ENCODE peak calls at places on chromosomes 4 and X, in ten cellular contexts. One of them, this sample, is unnamed.

GRCh38 chrX:115625577-115626301 is 64.8 kb downstream of the PLS3 start:
- DNase-seq in adrenal gland: no peak
- DNase-seq in endothelial cell of umbilical vein: peak; percentile 28
- DNase-seq in heart right ventricle: no peak
- DNase-seq in fibroblast of pulmonary artery: peak; percentile 55
- DNase-seq in left ventricle myocardium inferior: no peak
- DNase-seq in choroid plexus epithelial cell: peak; percentile 69
- DNase-seq in cardiac muscle cell: peak; percentile 62
- DNase-seq in thyroid gland: no peak
- DNase-seq in foreskin fibroblast: no peak
- DNase-seq in this sample: no peak

GRCh38 chrX:275476-275966 is 5.7 kb upstream of the PLCXD1 start:
- DNase-seq in adrenal gland: no peak
- DNase-seq in endothelial cell of umbilical vein: no peak
- DNase-seq in heart right ventricle: no peak
- DNase-seq in fibroblast of pulmonary artery: no peak
- DNase-seq in left ventricle myocardium inferior: no peak
- DNase-seq in choroid plexus epithelial cell: no peak
- DNase-seq in cardiac muscle cell: no peak
- DNase-seq in thyroid gland: no peak
- DNase-seq in foreskin fibroblast: no peak
- DNase-seq in this sample: peak; percentile 73

GRCh38 chrX:70176938-70177533 is at the start of gene DGAT2L6:
- DNase-seq in adrenal gland: no peak
- DNase-seq in endothelial cell of umbilical vein: no peak
- DNase-seq in heart right ventricle: no peak
- DNase-seq in fibroblast of pulmonary artery: no peak
- DNase-seq in left ventricle myocardium inferior: no peak
- DNase-seq in choroid plexus epithelial cell: peak; percentile 9
- DNase-seq in cardiac muscle cell: no peak
- DNase-seq in thyroid gland: no peak
- DNase-seq in foreskin fibroblast: no peak
- DNase-seq in this sample: no peak

GRCh38 chrX:113675278-113675677 is 834.6 kb upstream of the AMOT start:
- DNase-seq in adrenal gland: no peak
- DNase-seq in endothelial cell of umbilical vein: no peak
- DNase-seq in heart right ventricle: no peak
- DNase-seq in fibroblast of pulmonary artery: no peak
- DNase-seq in left ventricle myocardium inferior: no peak
- DNase-seq in choroid plexus epithelial cell: no peak
- DNase-seq in cardiac muscle cell: peak; percentile 1
- DNase-seq in thyroid gland: no peak
- DNase-seq in foreskin fibroblast: no peak
- DNase-seq in this sample: no peak

GRCh38 chr4:150217192-150217591 is 138.9 kb downstream of the DCLK2 start:
- DNase-seq in adrenal gland: no peak
- DNase-seq in endothelial cell of umbilical vein: peak; percentile 45
- DNase-seq in heart right ventricle: no peak
- DNase-seq in fibroblast of pulmonary artery: peak; percentile 83
- DNase-seq in left ventricle myocardium inferior: no peak
- DNase-seq in choroid plexus epithelial cell: peak; percentile 91
- DNase-seq in cardiac muscle cell: peak; percentile 73
- DNase-seq in thyroid gland: peak; percentile 15
- DNase-seq in foreskin fibroblast: peak; percentile 76
- DNase-seq in this sample: no peak

GRCh38 chrX:2351999-2352995 is 148.5 kb downstream of the DHRSX start:
- DNase-seq in adrenal gland: no peak
- DNase-seq in endothelial cell of umbilical vein: peak; percentile 23
- DNase-seq in heart right ventricle: no peak
- DNase-seq in fibroblast of pulmonary artery: peak; percentile 69
- DNase-seq in left ventricle myocardium inferior: no peak
- DNase-seq in choroid plexus epithelial cell: peak; percentile 87
- DNase-seq in cardiac muscle cell: peak; percentile 73
- DNase-seq in thyroid gland: no peak
- DNase-seq in foreskin fibroblast: peak; percentile 97
- DNase-seq in this sample: no peak

GRCh38 chr4:67770422-67770821 is 16.2 kb upstream of the GNRHR start:
- DNase-seq in adrenal gland: no peak
- DNase-seq in endothelial cell of umbilical vein: no peak
- DNase-seq in heart right ventricle: no peak
- DNase-seq in fibroblast of pulmonary artery: no peak
- DNase-seq in left ventricle myocardium inferior: no peak
- DNase-seq in choroid plexus epithelial cell: no peak
- DNase-seq in cardiac muscle cell: no peak
- DNase-seq in thyroid gland: no peak
- DNase-seq in foreskin fibroblast: no peak
- DNase-seq in this sample: no peak

GRCh38 chr4:141465151-141465550 is 171.2 kb upstream of the IL15 start:
- DNase-seq in adrenal gland: no peak
- DNase-seq in endothelial cell of umbilical vein: no peak
- DNase-seq in heart right ventricle: no peak
- DNase-seq in fibroblast of pulmonary artery: no peak
- DNase-seq in left ventricle myocardium inferior: no peak
- DNase-seq in choroid plexus epithelial cell: no peak
- DNase-seq in cardiac muscle cell: no peak
- DNase-seq in thyroid gland: no peak
- DNase-seq in foreskin fibroblast: no peak
- DNase-seq in this sample: no peak

GRCh38 chr4:1337376-1337831 is 9.6 kb upstream of the UVSSA start:
- DNase-seq in adrenal gland: no peak
- DNase-seq in endothelial cell of umbilical vein: no peak
- DNase-seq in heart right ventricle: no peak
- DNase-seq in fibroblast of pulmonary artery: no peak
- DNase-seq in left ventricle myocardium inferior: no peak
- DNase-seq in choroid plexus epithelial cell: no peak
- DNase-seq in cardiac muscle cell: no peak
- DNase-seq in thyroid gland: no peak
- DNase-seq in foreskin fibroblast: no peak
- DNase-seq in this sample: no peak

GRCh38 chrX:3142259-3143042 is 101.2 kb downstream of the ARSF start:
- DNase-seq in adrenal gland: no peak
- DNase-seq in endothelial cell of umbilical vein: no peak
- DNase-seq in heart right ventricle: no peak
- DNase-seq in fibroblast of pulmonary artery: no peak
- DNase-seq in left ventricle myocardium inferior: no peak
- DNase-seq in choroid plexus epithelial cell: no peak
- DNase-seq in cardiac muscle cell: no peak
- DNase-seq in thyroid gland: no peak
- DNase-seq in foreskin fibroblast: no peak
- DNase-seq in this sample: no peak

GRCh38 chrX:142295190-142295589 is 90.1 kb upstream of the MAGEC2 start:
- DNase-seq in adrenal gland: no peak
- DNase-seq in endothelial cell of umbilical vein: no peak
- DNase-seq in heart right ventricle: no peak
- DNase-seq in fibroblast of pulmonary artery: no peak
- DNase-seq in left ventricle myocardium inferior: no peak
- DNase-seq in choroid plexus epithelial cell: no peak
- DNase-seq in cardiac muscle cell: no peak
- DNase-seq in thyroid gland: no peak
- DNase-seq in foreskin fibroblast: no peak
- DNase-seq in this sample: no peak

GRCh38 chrX:103586314-103586646 is 965 bp downstream of the TCEAL4 start:
- DNase-seq in adrenal gland: no peak
- DNase-seq in endothelial cell of umbilical vein: no peak
- DNase-seq in heart right ventricle: no peak
- DNase-seq in fibroblast of pulmonary artery: peak; percentile 32
- DNase-seq in left ventricle myocardium inferior: no peak
- DNase-seq in choroid plexus epithelial cell: peak; percentile 16
- DNase-seq in cardiac muscle cell: peak; percentile 52
- DNase-seq in thyroid gland: no peak
- DNase-seq in foreskin fibroblast: no peak
- DNase-seq in this sample: peak; percentile 62

GRCh38 chr4:121064482-121064881 is 7.9 kb downstream of the NDNF start:
- DNase-seq in adrenal gland: no peak
- DNase-seq in endothelial cell of umbilical vein: no peak
- DNase-seq in heart right ventricle: no peak
- DNase-seq in fibroblast of pulmonary artery: no peak
- DNase-seq in left ventricle myocardium inferior: no peak
- DNase-seq in choroid plexus epithelial cell: no peak
- DNase-seq in cardiac muscle cell: no peak
- DNase-seq in thyroid gland: no peak
- DNase-seq in foreskin fibroblast: no peak
- DNase-seq in this sample: no peak

GRCh38 chr4:110515676-110516075 is 39.7 kb downstream of the ENPEP start:
- DNase-seq in adrenal gland: no peak
- DNase-seq in endothelial cell of umbilical vein: no peak
- DNase-seq in heart right ventricle: no peak
- DNase-seq in fibroblast of pulmonary artery: no peak
- DNase-seq in left ventricle myocardium inferior: no peak
- DNase-seq in choroid plexus epithelial cell: peak; percentile 51
- DNase-seq in cardiac muscle cell: no peak
- DNase-seq in thyroid gland: no peak
- DNase-seq in foreskin fibroblast: no peak
- DNase-seq in this sample: no peak

DNA sequence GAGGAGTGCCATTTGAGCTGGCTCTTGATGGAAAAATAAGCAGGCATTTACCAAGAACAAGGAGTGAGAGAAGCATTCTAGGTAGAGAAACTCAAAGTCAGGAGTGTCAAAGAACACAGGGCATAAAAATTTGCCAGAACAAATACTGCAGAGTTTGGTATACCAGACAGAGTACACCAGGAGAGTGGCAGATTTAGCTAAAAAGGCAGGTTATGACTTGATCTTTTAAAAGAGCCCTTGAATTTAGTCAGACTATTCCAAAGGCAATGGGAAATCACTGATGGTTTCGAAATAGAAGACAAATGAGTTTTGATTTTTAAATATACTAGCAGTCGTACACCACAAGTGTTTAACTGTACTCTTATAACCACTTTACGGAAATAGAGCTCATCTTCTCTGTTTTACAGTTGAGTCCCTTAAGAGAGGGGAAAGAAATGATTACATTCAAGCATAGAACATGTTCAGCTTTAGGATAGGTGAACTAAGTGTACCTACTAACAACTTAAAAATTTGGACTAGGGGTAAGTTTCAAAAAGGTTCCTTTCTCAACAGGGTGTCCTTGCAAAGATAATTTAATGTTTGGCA is 10.2 kb downstream of the UBE2D3 start:
- DNase-seq in adrenal gland: no peak
- DNase-seq in endothelial cell of umbilical vein: no peak
- DNase-seq in heart right ventricle: no peak
- DNase-seq in fibroblast of pulmonary artery: no peak
- DNase-seq in left ventricle myocardium inferior: no peak
- DNase-seq in choroid plexus epithelial cell: no peak
- DNase-seq in cardiac muscle cell: no peak
- DNase-seq in thyroid gland: no peak
- DNase-seq in foreskin fibroblast: no peak
- DNase-seq in this sample: no peak
- H3K4me3 ChIP-seq in adrenal gland: no peak overlapping the region
- H3K4me3 ChIP-seq in endothelial cell of umbilical vein: no peak overlapping the region
- H3K4me3 ChIP-seq in heart right ventricle: no peak overlapping the region
- H3K4me3 ChIP-seq in fibroblast of pulmonary artery: no peak overlapping the region
- H3K4me3 ChIP-seq in left ventricle myocardium inferior: peak overlapping the region; percentile 27
- H3K4me3 ChIP-seq in choroid plexus epithelial cell: no peak overlapping the region
- H3K4me3 ChIP-seq in cardiac muscle cell: no peak overlapping the region
- H3K4me3 ChIP-seq in thyroid gland: no peak overlapping the region
- H3K4me3 ChIP-seq in foreskin fibroblast: no peak overlapping the region
- H3K4me3 ChIP-seq in this sample: no peak overlapping the region

DNA sequence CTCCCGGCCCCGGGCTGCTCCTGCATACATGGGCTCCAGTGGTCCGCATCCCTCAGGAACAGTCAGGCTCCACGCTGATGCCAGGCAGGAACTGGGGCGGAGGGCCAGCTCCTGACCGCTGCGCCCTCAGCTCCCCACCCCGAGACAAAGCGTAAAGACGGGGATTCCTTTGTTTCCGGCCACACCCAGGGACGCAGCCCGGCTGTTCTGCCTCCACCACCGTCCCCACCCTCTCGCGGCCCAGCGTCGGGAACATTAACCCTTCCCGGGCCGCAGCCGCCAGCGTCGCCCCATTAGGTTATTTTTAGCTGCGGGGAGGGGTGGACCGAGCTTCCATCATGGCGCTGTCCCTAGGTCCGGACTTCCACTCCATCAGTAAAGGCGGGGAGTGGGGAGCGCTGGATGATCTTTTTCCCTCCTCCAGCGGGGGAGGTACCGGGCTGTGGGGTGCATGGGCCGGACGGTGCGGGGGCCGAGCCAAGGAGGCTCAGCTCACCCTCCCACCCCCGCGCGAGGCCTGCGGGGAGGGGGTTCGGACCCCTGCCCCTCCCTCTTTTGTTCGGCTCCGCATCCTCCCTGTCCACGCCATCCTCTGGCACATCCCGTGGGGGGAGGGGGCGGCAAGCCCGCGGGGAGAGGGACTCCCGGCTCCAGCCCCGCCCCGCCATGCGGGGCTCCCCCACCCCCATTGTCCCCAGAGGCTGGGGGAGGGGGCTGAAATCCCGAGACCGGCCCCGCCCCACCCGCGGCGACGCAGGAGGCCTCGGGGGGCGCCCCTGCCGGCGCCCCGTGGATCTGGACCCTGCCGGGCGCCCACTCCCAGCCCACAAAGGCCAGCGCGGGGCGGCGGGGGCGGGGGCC is 5.3 kb downstream of the CRMP1 start:
- DNase-seq in adrenal gland: no peak
- DNase-seq in endothelial cell of umbilical vein: no peak
- DNase-seq in heart right ventricle: no peak
- DNase-seq in fibroblast of pulmonary artery: no peak
- DNase-seq in left ventricle myocardium inferior: no peak
- DNase-seq in choroid plexus epithelial cell: no peak
- DNase-seq in cardiac muscle cell: no peak
- DNase-seq in thyroid gland: no peak
- DNase-seq in foreskin fibroblast: no peak
- DNase-seq in this sample: no peak
- TF ChIP-seq CTCF in adrenal gland: no peak
- TF ChIP-seq CTCF in endothelial cell of umbilical vein: no peak
- TF ChIP-seq CTCF in heart right ventricle: no peak
- TF ChIP-seq CTCF in fibroblast of pulmonary artery: no peak
- TF ChIP-seq CTCF in left ventricle myocardium inferior: no peak
- TF ChIP-seq CTCF in choroid plexus epithelial cell: no peak
- TF ChIP-seq CTCF in cardiac muscle cell: no peak
- TF ChIP-seq CTCF in thyroid gland: no peak
- TF ChIP-seq CTCF in foreskin fibroblast: no peak
- TF ChIP-seq CTCF in this sample: no peak

GRCh38 chr4:87014284-87014782 is 79.5 kb downstream of the AFF1 start:
- DNase-seq in adrenal gland: no peak
- DNase-seq in endothelial cell of umbilical vein: peak; percentile 76
- DNase-seq in heart right ventricle: no peak
- DNase-seq in fibroblast of pulmonary artery: peak; percentile 83
- DNase-seq in left ventricle myocardium inferior: no peak
- DNase-seq in choroid plexus epithelial cell: no peak
- DNase-seq in cardiac muscle cell: peak; percentile 74
- DNase-seq in thyroid gland: no peak
- DNase-seq in foreskin fibroblast: no peak
- DNase-seq in this sample: no peak
- H3K4me3 ChIP-seq in adrenal gland: no peak overlapping the region
- H3K4me3 ChIP-seq in endothelial cell of umbilical vein: no peak overlapping the region
- H3K4me3 ChIP-seq in heart right ventricle: peak overlapping the region; percentile 3
- H3K4me3 ChIP-seq in fibroblast of pulmonary artery: no peak overlapping the region
- H3K4me3 ChIP-seq in left ventricle myocardium inferior: peak overlapping the region; percentile 12
- H3K4me3 ChIP-seq in choroid plexus epithelial cell: no peak overlapping the region
- H3K4me3 ChIP-seq in cardiac muscle cell: no peak overlapping the region
- H3K4me3 ChIP-seq in thyroid gland: no peak overlapping the region
- H3K4me3 ChIP-seq in foreskin fibroblast: no peak overlapping the region
- H3K4me3 ChIP-seq in this sample: no peak overlapping the region

GRCh38 chr4:59094505-59094904 is 1984.3 kb upstream of the IGFBP7 start:
- DNase-seq in adrenal gland: no peak
- DNase-seq in endothelial cell of umbilical vein: no peak
- DNase-seq in heart right ventricle: no peak
- DNase-seq in fibroblast of pulmonary artery: no peak
- DNase-seq in left ventricle myocardium inferior: no peak
- DNase-seq in choroid plexus epithelial cell: no peak
- DNase-seq in cardiac muscle cell: no peak
- DNase-seq in thyroid gland: no peak
- DNase-seq in foreskin fibroblast: no peak
- DNase-seq in this sample: no peak
- TF ChIP-seq CTCF in adrenal gland: no peak
- TF ChIP-seq CTCF in endothelial cell of umbilical vein: no peak
- TF ChIP-seq CTCF in heart right ventricle: no peak
- TF ChIP-seq CTCF in fibroblast of pulmonary artery: no peak
- TF ChIP-seq CTCF in left ventricle myocardium inferior: no peak
- TF ChIP-seq CTCF in choroid plexus epithelial cell: no peak
- TF ChIP-seq CTCF in cardiac muscle cell: no peak
- TF ChIP-seq CTCF in thyroid gland: no peak
- TF ChIP-seq CTCF in foreskin fibroblast: no peak
- TF ChIP-seq CTCF in this sample: no peak

GRCh38 chr4:5891563-5892320 is 1.1 kb downstream of the CRMP1 start:
- DNase-seq in adrenal gland: no peak
- DNase-seq in endothelial cell of umbilical vein: no peak
- DNase-seq in heart right ventricle: no peak
- DNase-seq in fibroblast of pulmonary artery: no peak
- DNase-seq in left ventricle myocardium inferior: no peak
- DNase-seq in choroid plexus epithelial cell: no peak
- DNase-seq in cardiac muscle cell: no peak
- DNase-seq in thyroid gland: no peak
- DNase-seq in foreskin fibroblast: no peak
- DNase-seq in this sample: no peak
- H3K4me3 ChIP-seq in adrenal gland: no peak overlapping the region
- H3K4me3 ChIP-seq in endothelial cell of umbilical vein: no peak overlapping the region
- H3K4me3 ChIP-seq in heart right ventricle: no peak overlapping the region
- H3K4me3 ChIP-seq in fibroblast of pulmonary artery: no peak overlapping the region
- H3K4me3 ChIP-seq in left ventricle myocardium inferior: peak overlapping the region; percentile 48
- H3K4me3 ChIP-seq in choroid plexus epithelial cell: no peak overlapping the region
- H3K4me3 ChIP-seq in cardiac muscle cell: no peak overlapping the region
- H3K4me3 ChIP-seq in thyroid gland: no peak overlapping the region
- H3K4me3 ChIP-seq in foreskin fibroblast: no peak overlapping the region
- H3K4me3 ChIP-seq in this sample: no peak overlapping the region